ENCODE peak calls at places on chromosomes 5 and 9, in eight cellular contexts. A, E, O, Q, R, V, L and T are unnamed samples.
A peak's percentile ranks its signal among the peaks of the same experiment; 100 is the strongest.

GRCh38 chr9:116066221-116066620 is 87.4 kb upstream of the PAPPA start:
- DNase-seq in A (no peak), E (no peak), O (no peak), Q (no peak), R (no peak), V (no peak), L (no peak), T (no peak)

GRCh38 chr5:147081256-147081872 is 153.5 kb upstream of the STK32A start:
- DNase-seq in A (no peak), E (no peak), O (no peak), Q (peak; percentile 46), R (no peak), V (no peak), L (no peak), T (no peak)

GRCh38 chr5:13945271-13945670 is 783 bp upstream of the DNAH5 start:
- DNase-seq in A (no peak), E (no peak), O (no peak), Q (no peak), R (no peak), V (no peak), L (no peak), T (no peak)

GRCh38 chr9:17293685-17294084 is 158.8 kb downstream of the CNTLN start:
- DNase-seq in A (no peak), E (no peak), O (no peak), Q (no peak), R (no peak), V (no peak), L (no peak), T (no peak)

GRCh38 chr9:20462410-20462809 is 159.9 kb downstream of the MLLT3 start:
- DNase-seq in A (no peak), E (no peak), O (no peak), Q (no peak), R (no peak), V (no peak), L (no peak), T (no peak)

GRCh38 chr9:124335320-124335707 is 77.6 kb downstream of the NEK6 start:
- DNase-seq in A (no peak), E (no peak), O (no peak), Q (no peak), R (no peak), V (no peak), L (no peak), T (no peak)

GRCh38 chr9:87676976-87677775 is 48.7 kb upstream of the CTSL start:
- DNase-seq in A (no peak), E (no peak), O (no peak), Q (peak; percentile 16), R (no peak), V (peak; percentile 76), L (no peak), T (peak; percentile 42)

GRCh38 chr5:6716634-6717149 is 3.5 kb downstream of the TENT4A start:
- DNase-seq in A (no peak), E (no peak), O (no peak), Q (no peak), R (no peak), V (no peak), L (no peak), T (peak; percentile 43)

GRCh38 chr5:32805966-32806626 is 95.0 kb downstream of the NPR3 start:
- DNase-seq in A (no peak), E (no peak), O (no peak), Q (peak; percentile 77), R (peak; percentile 74), V (no peak), L (no peak), T (no peak)

GRCh38 chr5:88881566-88881965 is 1.4 kb downstream of the MEF2C start:
- DNase-seq in A (no peak), E (no peak), O (no peak), Q (no peak), R (no peak), V (no peak), L (no peak), T (no peak)

GRCh38 chr5:176396330-176396729 is 7.8 kb downstream of the HIGD2A start:
- DNase-seq in A (no peak), E (no peak), O (no peak), Q (no peak), R (no peak), V (no peak), L (no peak), T (no peak)

GRCh38 chr9:129555512-129556203 is 65.2 kb downstream of the C9orf50 start:
- DNase-seq in A (no peak), E (no peak), O (no peak), Q (no peak), R (no peak), V (no peak), L (no peak), T (no peak)

GRCh38 chr5:35877655-35878054 is 21.0 kb downstream of the IL7R start:
- DNase-seq in A (no peak), E (no peak), O (no peak), Q (peak; percentile 69), R (no peak), V (no peak), L (no peak), T (no peak)

GRCh38 chr5:66864240-66864884 is 268.2 kb downstream of the MAST4 start:
- DNase-seq in A (peak; percentile 46), E (no peak), O (no peak), Q (peak; percentile 65), R (no peak), V (no peak), L (no peak), T (no peak)

GRCh38 chr5:5533927-5534326 is 111.5 kb downstream of the ICE1 start:
- DNase-seq in A (no peak), E (no peak), O (no peak), Q (no peak), R (no peak), V (no peak), L (no peak), T (no peak)

GRCh38 chr9:114893622-114894021 is 36.8 kb downstream of the TNFSF8 start:
- DNase-seq in A (peak; percentile 10), E (no peak), O (no peak), Q (peak; percentile 71), R (no peak), V (no peak), L (no peak), T (no peak)

GRCh38 chr5:115872447-115872846 is 30.7 kb downstream of the AP3S1 start:
- DNase-seq in A (no peak), E (no peak), O (no peak), Q (no peak), R (no peak), V (no peak), L (no peak), T (no peak)

GRCh38 chr5:150946351-150946905 is 41.6 kb upstream of the ZNF300 start:
- DNase-seq in A (no peak), E (no peak), O (peak; percentile 53), Q (peak; percentile 89), R (no peak), V (peak; percentile 80), L (peak; percentile 53), T (no peak)

GRCh38 chr5:88269222-88269771 is 652 bp upstream of the TMEM161B start:
- DNase-seq in A (peak; percentile 41), E (peak; percentile 4), O (peak; percentile 9), Q (peak; percentile 30), R (no peak), V (no peak), L (peak; percentile 5), T (no peak)

GRCh38 chr9:33250458-33250995 is 10.6 kb downstream of the SPINK4 start:
- DNase-seq in A (no peak), E (no peak), O (no peak), Q (peak; percentile 58), R (no peak), V (no peak), L (no peak), T (no peak)

GRCh38 chr9:4680750-4681149 is 1.4 kb downstream of the CDC37L1 start:
- DNase-seq in A (peak; percentile 65), E (no peak), O (no peak), Q (peak; percentile 55), R (no peak), V (no peak), L (no peak), T (no peak)

GRCh38 chr5:141875795-141876627 is 2.2 kb downstream of the PCDH1 start:
- DNase-seq in A (no peak), E (no peak), O (peak; percentile 86), Q (no peak), R (no peak), V (no peak), L (no peak), T (peak; percentile 66)

GRCh38 chr5:1787472-1788047 is 12.1 kb downstream of the MRPL36 start:
- DNase-seq in A (no peak), E (no peak), O (no peak), Q (no peak), R (no peak), V (no peak), L (no peak), T (no peak)

GRCh38 chr5:143139585-143139984 is 263.9 kb downstream of the NR3C1 start:
- DNase-seq in A (no peak), E (no peak), O (no peak), Q (no peak), R (no peak), V (no peak), L (no peak), T (no peak)
- TF ChIP-seq CTCF in A (no peak), E (no peak), O (no peak), Q (no peak), R (no peak), V (no peak), L (no peak), T (no peak)

DNA sequence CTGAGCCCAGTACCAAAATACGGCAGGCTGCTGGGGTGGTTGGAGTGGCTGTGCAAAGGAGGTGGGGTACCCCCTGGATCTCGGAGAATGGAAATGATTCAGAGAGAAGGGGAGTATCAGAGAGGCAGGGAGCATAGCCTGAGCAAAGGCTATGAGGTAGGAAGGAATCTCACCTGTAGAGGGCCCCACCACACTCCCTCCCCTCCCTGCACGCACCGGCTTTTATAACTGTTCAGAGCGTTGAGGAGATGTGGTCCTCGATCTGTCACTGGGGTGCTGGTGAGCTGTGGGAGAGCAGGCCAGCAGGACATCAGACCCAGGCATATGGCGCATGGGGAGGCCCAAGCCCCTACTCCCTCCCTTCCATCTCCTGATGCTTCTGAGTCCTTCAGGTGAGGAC is 13.2 kb downstream of the PHF19 start:
- DNase-seq in A (no peak), E (no peak), O (no peak), Q (no peak), R (no peak), V (no peak), L (no peak), T (no peak)
- TF ChIP-seq CTCF in A (peak; percentile 7), E (no peak), O (no peak), Q (no peak), R (no peak), V (no peak), L (no peak), T (no peak)

DNA sequence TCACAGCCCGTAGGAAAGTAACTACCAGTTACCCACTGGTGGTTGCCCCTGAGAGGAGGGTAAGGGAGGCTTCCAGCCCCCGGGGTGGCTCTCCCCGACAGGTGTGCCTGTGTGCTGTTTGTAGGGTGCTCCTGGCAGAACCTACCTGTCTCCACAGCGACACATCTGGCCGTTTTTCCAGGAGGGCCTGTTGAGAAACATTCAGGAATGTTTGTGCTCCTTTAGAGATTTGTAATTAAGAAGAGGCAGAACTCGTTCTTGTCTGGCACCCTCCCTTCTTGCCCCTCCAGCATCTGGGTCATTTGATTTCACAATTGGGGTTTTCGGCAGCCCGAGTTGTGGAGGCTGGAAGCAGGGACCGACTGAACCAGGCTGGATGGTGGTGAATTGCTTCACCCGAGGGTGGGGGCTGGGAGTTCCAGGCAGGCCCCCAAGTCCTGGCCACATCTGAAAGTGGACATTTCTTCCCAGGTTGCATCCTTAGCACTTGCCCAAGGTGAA is 74.2 kb downstream of the WWC1 start:
- DNase-seq in A (no peak), E (no peak), O (peak; percentile 69), Q (peak; percentile 20), R (no peak), V (no peak), L (no peak), T (no peak)
- TF ChIP-seq CTCF in A (no peak), E (no peak), O (peak; percentile 28), Q (no peak), R (no peak), V (no peak), L (peak; percentile 52), T (no peak)

GRCh38 chr9:109455391-109455790 is 42.7 kb downstream of the PTPN3 start:
- DNase-seq in A (no peak), E (no peak), O (no peak), Q (no peak), R (no peak), V (no peak), L (no peak), T (no peak)
- TF ChIP-seq CTCF in A (no peak), E (no peak), O (no peak), Q (no peak), R (no peak), V (no peak), L (no peak), T (no peak)